ENCODE peak calls at places on chromosomes 1 and 21, in eight cellular contexts. X is heart left ventricle, T is K562, I is mucosa of descending colon, K is OCI-LY7, L is lower lobe of right lung, G is ovary, J is stomach. Q is an unnamed sample.
A peak's percentile ranks its signal among the peaks of the same experiment; 100 is the strongest.

GRCh38 chr1:175841613-175842234 is 98.3 kb upstream of the TNR start:
- DNase-seq in T (no peak), I (no peak), G (no peak), L (no peak), J (no peak), X (no peak), K (no peak), Q (no peak)

GRCh38 chr1:235500971-235501540 is 3.2 kb downstream of the B3GALNT2 start:
- DNase-seq in K (peak; percentile 46), T (no peak), G (no peak), J (no peak), L (no peak), X (no peak), I (no peak), Q (no peak)

GRCh38 chr1:150507912-150508864 is at the start of gene ECM1:
- DNase-seq in X (peak; percentile 72), G (peak; percentile 46), K (no peak), T (peak; percentile 71), J (peak; percentile 33), L (peak; percentile 42), I (peak; percentile 55), Q (peak; percentile 44)

GRCh38 chr1:17167783-17168479 is 37.0 kb upstream of the PADI1 start:
- DNase-seq in G (no peak), I (no peak), J (no peak), L (no peak), T (peak; percentile 6), X (no peak), K (no peak), Q (no peak)

GRCh38 chr1:67532452-67533216 is 102.4 kb upstream of the SERBP1 start:
- DNase-seq in X (peak; percentile 43), K (peak; percentile 73), L (no peak), T (peak; percentile 59), G (peak; percentile 36), I (peak; percentile 68), J (peak; percentile 45), Q (peak; percentile 8)

GRCh38 chr21:38479641-38480515 is 18.4 kb downstream of the ERG start:
- DNase-seq in I (no peak), X (no peak), L (no peak), G (no peak), T (no peak), K (no peak), J (no peak), Q (no peak)

GRCh38 chr21:41932191-41932575 is 21.6 kb downstream of the C2CD2 start:
- DNase-seq in X (no peak), I (no peak), J (no peak), G (peak; percentile 53), L (no peak), T (peak; percentile 32), K (no peak), Q (no peak)

GRCh38 chr1:167826127-167826526 is 87.8 kb downstream of the ADCY10 start:
- DNase-seq in I (no peak), J (no peak), X (no peak), T (no peak), G (no peak), L (no peak), K (no peak), Q (no peak)

GRCh38 chr1:37177230-37177864 is 143.0 kb upstream of the GRIK3 start:
- DNase-seq in K (peak; percentile 50), J (no peak), T (peak; percentile 50), X (no peak), G (no peak), L (peak; percentile 53), I (peak; percentile 45), Q (peak; percentile 43)

GRCh38 chr1:165324050-165324449 is 32.5 kb downstream of the LMX1A start:
- DNase-seq in T (no peak), K (no peak), I (no peak), G (no peak), J (no peak), L (no peak), X (no peak), Q (no peak)

GRCh38 chr1:67559222-67559700 is 125.7 kb upstream of the GADD45A start:
- DNase-seq in I (no peak), G (peak; percentile 39), J (no peak), K (no peak), T (peak; percentile 63), L (no peak), X (peak; percentile 58), Q (peak; percentile 69)

GRCh38 chr1:201370500-201370899 is 7.0 kb downstream of the TNNT2 start:
- DNase-seq in J (no peak), I (no peak), X (no peak), G (no peak), T (no peak), L (no peak), K (no peak), Q (no peak)

GRCh38 chr1:145837658-145838057 is 7.8 kb upstream of the NUDT17 start:
- DNase-seq in G (no peak), K (no peak), J (no peak), L (no peak), I (no peak), T (no peak), X (no peak), Q (no peak)

GRCh38 chr1:230825061-230825803 is 43.1 kb downstream of the C1orf198 start:
- DNase-seq in K (no peak), I (no peak), J (peak; percentile 44), X (no peak), L (no peak), T (no peak), G (no peak), Q (peak; percentile 75)

GRCh38 chr1:102879439-102879993 is 228.8 kb downstream of the COL11A1 start:
- DNase-seq in G (no peak), I (no peak), J (no peak), T (no peak), L (no peak), X (no peak), K (no peak), Q (no peak)

GRCh38 chr1:117087686-117088085 is 27.6 kb downstream of the TTF2 start:
- DNase-seq in X (no peak), L (no peak), G (no peak), T (no peak), I (no peak), K (no peak), J (no peak), Q (no peak)

GRCh38 chr1:117084231-117084630 is 24.1 kb downstream of the TTF2 start:
- DNase-seq in T (no peak), G (no peak), I (no peak), J (no peak), K (no peak), L (no peak), X (no peak), Q (no peak)
- H3K36me3 ChIP-seq in T (peaks cover 77% of the 10 kb centered on the region), G (no peaks in the 10 kb centered on the region), I (no peaks in the 10 kb centered on the region), J (peaks cover 86% of the 10 kb centered on the region), K (peaks cover 96% of the 10 kb centered on the region), L (peaks cover 38% of the 10 kb centered on the region), X (no peaks in the 10 kb centered on the region), Q (no peaks in the 10 kb centered on the region)

DNA sequence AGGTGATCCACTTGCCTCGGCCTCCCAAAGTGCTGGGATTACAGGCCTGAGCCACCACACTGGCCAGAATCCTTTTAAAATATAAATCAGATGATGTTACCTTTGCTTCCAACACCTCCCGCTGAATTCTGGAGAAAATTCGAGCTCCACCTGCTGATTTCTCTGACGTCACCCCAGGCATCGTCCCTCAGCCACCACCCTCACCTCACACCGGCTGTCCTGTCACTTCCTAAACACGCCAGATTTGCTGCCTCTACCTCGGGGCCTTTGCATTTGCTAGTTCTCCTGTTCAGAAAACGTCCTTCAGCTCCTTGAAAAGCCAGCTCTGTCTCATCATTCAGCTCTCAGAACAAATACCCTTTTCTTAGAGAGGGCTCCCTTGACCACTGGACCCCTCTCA is 57.9 kb downstream of the FBXO2 start:
- DNase-seq in J (no peak), K (no peak), X (no peak), T (no peak), I (no peak), G (no peak), L (no peak), Q (no peak)
- H3K36me3 ChIP-seq in J (no peaks in the 10 kb centered on the region), K (no peaks in the 10 kb centered on the region), X (no peaks in the 10 kb centered on the region), T (no peaks in the 10 kb centered on the region), I (no peaks in the 10 kb centered on the region), G (no peaks in the 10 kb centered on the region), L (no peaks in the 10 kb centered on the region), Q (no peaks in the 10 kb centered on the region)

DNA sequence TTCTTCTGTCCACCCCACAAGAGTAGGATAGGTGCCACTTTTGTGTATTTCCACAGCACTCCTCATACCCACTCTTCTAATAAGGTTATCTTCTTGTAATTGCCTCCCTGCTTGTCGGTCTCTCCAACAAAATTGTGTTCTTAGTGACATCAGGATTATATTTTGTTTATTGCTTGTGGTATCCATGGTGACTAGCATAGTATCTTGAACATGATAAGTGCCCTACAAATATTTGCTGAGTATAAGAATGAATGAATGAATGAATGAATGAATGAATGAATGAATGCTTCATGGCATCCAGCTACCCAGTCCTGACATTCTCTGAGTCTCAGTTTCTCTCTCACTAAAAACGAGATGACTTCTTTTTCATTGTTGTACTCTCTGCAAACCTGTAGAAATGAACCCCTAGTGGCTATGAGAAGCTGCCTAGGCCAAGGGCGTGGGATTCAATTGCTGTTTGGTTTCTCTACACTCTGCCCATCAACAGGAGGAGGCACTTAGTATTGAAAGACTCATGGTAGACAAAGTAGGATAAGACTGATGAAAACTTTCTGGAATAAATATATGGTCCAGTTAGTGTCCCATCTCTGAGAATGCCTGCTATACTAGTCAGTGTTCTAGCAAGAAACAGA is 121.0 kb downstream of the TMEM53 start:
- DNase-seq in K (no peak), L (no peak), I (no peak), G (no peak), J (no peak), X (no peak), T (no peak), Q (no peak)
- H3K36me3 ChIP-seq in K (no peaks in the 10 kb centered on the region), L (no peaks in the 10 kb centered on the region), I (no peaks in the 10 kb centered on the region), G (no peaks in the 10 kb centered on the region), J (no peaks in the 10 kb centered on the region), X (no peaks in the 10 kb centered on the region), T (no peaks in the 10 kb centered on the region), Q (no peaks in the 10 kb centered on the region)

GRCh38 chr1:216826206-216826605 is 103.0 kb upstream of the ESRRG start:
- DNase-seq in G (no peak), L (no peak), K (no peak), J (no peak), T (no peak), I (no peak), X (no peak), Q (no peak)

GRCh38 chr1:216823731-216824130 is 100.5 kb upstream of the ESRRG start:
- DNase-seq in L (no peak), J (no peak), T (no peak), G (no peak), K (no peak), I (no peak), X (no peak), Q (no peak)

GRCh38 chr1:216826629-216827028 is 103.4 kb upstream of the ESRRG start:
- DNase-seq in I (no peak), G (no peak), X (no peak), L (no peak), K (no peak), J (no peak), T (no peak), Q (no peak)

GRCh38 chr1:216822480-216822879 is 99.3 kb upstream of the ESRRG start:
- DNase-seq in K (no peak), T (no peak), G (no peak), I (no peak), X (no peak), L (no peak), J (no peak), Q (no peak)

DNA sequence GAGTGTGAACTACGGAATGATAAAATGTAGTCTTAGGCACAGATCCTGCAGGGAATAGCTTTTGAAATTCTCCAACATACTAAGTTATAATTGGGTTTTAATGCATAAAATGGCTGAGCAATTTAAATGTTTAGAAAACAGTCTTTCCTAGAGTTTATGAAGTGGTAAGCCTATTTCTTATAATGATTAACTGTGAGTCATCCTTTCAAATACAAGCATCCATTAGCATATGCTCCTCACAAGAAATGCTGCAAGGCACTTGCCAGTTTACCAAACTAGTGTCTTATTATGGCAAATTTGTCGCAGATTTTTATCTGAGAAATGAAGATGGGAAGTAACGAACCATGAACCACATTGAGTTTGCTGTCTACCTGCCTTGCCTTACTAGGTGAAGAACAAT is 101.3 kb upstream of the ESRRG start:
- DNase-seq in K (no peak), T (no peak), I (no peak), J (no peak), L (no peak), X (no peak), G (no peak), Q (no peak)
- H3K36me3 ChIP-seq in K (no peaks in the 10 kb centered on the region), T (no peaks in the 10 kb centered on the region), I (no peaks in the 10 kb centered on the region), J (no peaks in the 10 kb centered on the region), L (no peaks in the 10 kb centered on the region), X (no peaks in the 10 kb centered on the region), G (no peaks in the 10 kb centered on the region), Q (no peaks in the 10 kb centered on the region)